ENCODE peak calls at places on chromosomes 5 and 9, in five cellular contexts. I, D, J, E and U are unnamed samples. For H3K27me3, the result is how much of the 10 kb centered on the place peaks cover.

GRCh38 chr9:114733814-114734213 is 51.8 kb upstream of the TEX48 start:
- DNase-seq in J (no peak), D (no peak), E (no peak), I (no peak), U (no peak)

GRCh38 chr5:40652441-40653220 is 27.1 kb upstream of the PTGER4 start:
- DNase-seq in I (no peak), D (no peak), J (no peak), E (no peak), U (no peak)

GRCh38 chr5:579211-579610 is 32.9 kb upstream of the CEP72 start:
- DNase-seq in D (no peak), E (no peak), I (no peak), J (no peak), U (no peak)

GRCh38 chr5:174750720-174751119 is 26.3 kb downstream of the MSX2 start:
- DNase-seq in J (no peak), I (no peak), E (no peak), D (no peak), U (no peak)

GRCh38 chr5:57494104-57495098 is 11.8 kb upstream of the ACTBL2 start:
- DNase-seq in I (peak), D (peak), E (peak), J (no peak), U (peak)

GRCh38 chr9:98998441-98999151 is 54.9 kb downstream of the COL15A1 start:
- DNase-seq in J (peak), E (peak), D (no peak), I (peak), U (peak)

GRCh38 chr9:89598926-89599325 is 5.9 kb upstream of the GADD45G start:
- DNase-seq in D (no peak), E (no peak), I (no peak), J (no peak), U (no peak)

GRCh38 chr5:107997338-107997979 is 326.7 kb upstream of the EFNA5 start:
- DNase-seq in I (no peak), D (no peak), J (no peak), E (no peak), U (no peak)

GRCh38 chr9:95419444-95419843 is 97.3 kb downstream of the PTCH1 start:
- DNase-seq in E (no peak), I (no peak), D (no peak), J (no peak), U (no peak)

GRCh38 chr9:89808076-89808701 is 203.4 kb downstream of the GADD45G start:
- DNase-seq in D (no peak), I (no peak), E (no peak), J (no peak), U (no peak)

GRCh38 chr9:4970970-4971641 is 14.0 kb upstream of the JAK2 start:
- DNase-seq in I (no peak), D (peak), E (no peak), J (no peak), U (no peak)

GRCh38 chr5:43236633-43237355 is 44.8 kb downstream of the NIM1K start:
- DNase-seq in I (no peak), E (no peak), D (no peak), J (no peak), U (no peak)

GRCh38 chr5:110112355-110112754 is 422.6 kb downstream of the MAN2A1 start:
- DNase-seq in E (no peak), I (no peak), D (no peak), J (no peak), U (no peak)

GRCh38 chr9:134175291-134175807 is 11.0 kb upstream of the RNU6ATAC start:
- DNase-seq in J (peak), I (no peak), D (no peak), E (peak), U (no peak)

GRCh38 chr5:145237843-145238242 is 597.3 kb downstream of the PRELID2 start:
- DNase-seq in E (no peak), I (peak), J (peak), D (no peak), U (peak)

GRCh38 chr9:121169094-121169601 is 32.5 kb downstream of the RAB14 start:
- DNase-seq in J (no peak), I (no peak), D (no peak), E (no peak), U (peak)

GRCh38 chr9:88741335-88741734 is 206.4 kb downstream of the NXNL2 start:
- DNase-seq in J (no peak), D (no peak), E (peak), I (no peak), U (peak)

GRCh38 chr9:137438591-137439157 is 2.5 kb downstream of the ENTPD8 start:
- DNase-seq in E (no peak), I (no peak), J (no peak), D (no peak), U (no peak)

DNA sequence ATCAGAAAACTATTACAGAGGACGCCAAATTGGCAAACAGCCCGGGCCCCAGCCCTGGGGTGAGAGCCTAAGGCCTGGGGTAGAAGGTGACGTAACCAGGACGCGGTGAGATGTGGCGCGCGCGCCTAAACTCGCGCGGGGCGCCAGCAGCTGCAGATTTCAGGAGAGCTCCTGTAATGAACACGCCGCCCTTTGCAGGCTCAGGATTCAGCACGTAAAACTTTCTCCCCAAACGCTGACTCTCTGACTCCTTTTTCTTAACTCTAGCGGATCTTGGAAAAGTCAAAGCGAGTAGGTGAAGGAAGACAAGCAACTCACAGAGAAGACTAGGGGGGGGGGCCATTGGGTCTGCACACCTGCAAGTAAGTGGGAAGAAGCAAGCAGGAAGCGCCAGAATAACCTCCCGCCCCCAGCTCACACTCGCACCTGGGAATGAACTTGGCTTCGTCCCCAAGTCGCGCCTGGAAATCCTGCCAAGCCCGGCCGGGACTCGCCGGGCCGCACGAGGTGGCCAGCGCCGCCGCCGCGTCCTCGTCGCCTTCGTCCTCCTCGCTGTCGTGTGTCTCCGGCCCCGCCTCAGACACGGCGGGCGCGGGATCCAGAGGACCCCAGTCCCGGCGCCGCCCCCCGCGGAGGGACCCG is 810 bp downstream of the RASEF start:
- DNase-seq in D (no peak), J (peak), E (no peak), I (no peak), U (no peak)
- H3K27me3 ChIP-seq in D (under half), J (under half), E (under half), I (under half), U (under half)

DNA sequence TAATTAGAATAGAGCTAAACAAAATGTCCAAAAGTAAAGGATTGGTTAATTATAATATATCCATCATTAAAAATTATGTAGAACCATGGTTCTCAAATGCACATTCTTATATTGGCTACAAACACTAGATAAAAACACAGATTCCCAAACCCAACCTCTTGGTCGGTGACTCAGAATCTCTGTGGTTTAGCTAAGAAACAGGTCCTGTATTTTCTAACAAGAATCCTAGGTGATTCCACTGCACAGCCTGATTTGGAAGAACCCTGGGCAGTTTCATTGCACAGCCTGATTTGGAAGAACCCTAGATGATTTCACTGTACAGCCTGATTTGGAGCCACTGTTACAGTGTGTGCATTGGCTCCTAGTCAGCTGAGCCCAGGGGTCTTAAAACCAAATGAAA is 67.9 kb downstream of the KIAA1958 start:
- DNase-seq in E (no peak), J (no peak), D (no peak), I (no peak), U (no peak)
- TF ChIP-seq SP1 in E (no peak), J (no peak), D (no peak), I (no peak), U (no peak)

GRCh38 chr5:154494036-154494435 is 16.0 kb upstream of the HAND1 start:
- DNase-seq in I (no peak), J (no peak), D (no peak), E (no peak), U (no peak)
- H3K27me3 ChIP-seq in I (under half), J (under half), D (under half), E (under half), U (under half)

GRCh38 chr9:109014267-109015025 is 1.1 kb upstream of the CTNNAL1 start:
- DNase-seq in I (no peak), J (no peak), D (no peak), E (peak), U (no peak)
- TF ChIP-seq SP1 in I (no peak), J (no peak), D (no peak), E (no peak), U (no peak)

GRCh38 chr5:95080456-95080855 is 204.4 kb downstream of the MCTP1 start:
- DNase-seq in J (no peak), I (no peak), E (no peak), D (no peak), U (no peak)

GRCh38 chr5:95080026-95080425 is 204.9 kb downstream of the MCTP1 start:
- DNase-seq in D (no peak), I (no peak), E (no peak), J (no peak), U (no peak)

GRCh38 chr5:95081500-95082355 is 203.2 kb downstream of the MCTP1 start:
- DNase-seq in D (peak), I (no peak), J (no peak), E (no peak), U (peak)

GRCh38 chr5:95076395-95077165 is 208.3 kb downstream of the MCTP1 start:
- DNase-seq in E (no peak), J (no peak), I (no peak), D (no peak), U (no peak)

GRCh38 chr5:95078868-95079267 is 206.0 kb downstream of the MCTP1 start:
- DNase-seq in J (no peak), E (no peak), D (no peak), I (no peak), U (no peak)
- H3K27me3 ChIP-seq in J (under half), E (under half), D (under half), I (under half), U (under half)